ENCODE peak calls at places on chromosome 12, in five cellular contexts. C, N, I, F and A are unnamed samples.

GRCh38 chr12:72792889-72793288 is 520.7 kb downstream of the TRHDE start:
- DNase-seq in N (no peak), F (no peak), C (no peak), I (no peak), A (no peak)

GRCh38 chr12:130764475-130765185 is 48.5 kb upstream of the RIMBP2 start:
- DNase-seq in N (no peak), F (no peak), C (no peak), I (no peak), A (no peak)

GRCh38 chr12:117552971-117553370 is 191.5 kb upstream of the NOS1 start:
- DNase-seq in C (no peak), N (no peak), I (no peak), F (no peak), A (no peak)

GRCh38 chr12:62519043-62519442 is 52.4 kb downstream of the MON2 start:
- DNase-seq in N (peak; percentile 71), I (no peak), C (no peak), F (no peak), A (no peak)

GRCh38 chr12:67594888-67595287 is 53.7 kb upstream of the DYRK2 start:
- DNase-seq in F (no peak), C (no peak), I (no peak), N (no peak), A (no peak)

GRCh38 chr12:32399045-32399372 is 349 bp upstream of the FGD4 start:
- DNase-seq in I (no peak), F (no peak), C (no peak), N (no peak), A (no peak)

GRCh38 chr12:100484891-100485511 is 11.3 kb downstream of the NR1H4 start:
- DNase-seq in I (no peak), N (no peak), F (no peak), C (no peak), A (no peak)

GRCh38 chr12:114741940-114742339 is 58.0 kb upstream of the TBX3 start:
- DNase-seq in F (no peak), I (no peak), N (no peak), C (no peak), A (no peak)

GRCh38 chr12:119828300-119828699 is 48.8 kb downstream of the CIT start:
- DNase-seq in N (no peak), F (no peak), I (no peak), C (no peak), A (no peak)

GRCh38 chr12:30989754-30990153 is 63.2 kb downstream of the TSPAN11 start:
- DNase-seq in F (no peak), C (no peak), N (no peak), I (no peak), A (no peak)
- TF ChIP-seq CTCF in F (no peak), C (no peak), N (no peak), I (no peak), A (no peak)

GRCh38 chr12:39006286-39006685 is 100.9 kb upstream of the CPNE8 start:
- DNase-seq in I (no peak), N (no peak), F (no peak), C (no peak), A (no peak)
- H3K36me3 ChIP-seq in I (no peaks in the 10 kb centered on the region), N (no peaks in the 10 kb centered on the region), F (no peaks in the 10 kb centered on the region), C (no peaks in the 10 kb centered on the region), A (no peaks in the 10 kb centered on the region)

GRCh38 chr12:83256581-83256980 is 569.9 kb downstream of the TMTC2 start:
- DNase-seq in N (no peak), I (no peak), C (no peak), F (no peak), A (no peak)
- H3K9me3 ChIP-seq in N (no peaks in the 10 kb centered on the region), I (no peaks in the 10 kb centered on the region), C (no peaks in the 10 kb centered on the region), F (no peaks in the 10 kb centered on the region), A (no peaks in the 10 kb centered on the region)

DNA sequence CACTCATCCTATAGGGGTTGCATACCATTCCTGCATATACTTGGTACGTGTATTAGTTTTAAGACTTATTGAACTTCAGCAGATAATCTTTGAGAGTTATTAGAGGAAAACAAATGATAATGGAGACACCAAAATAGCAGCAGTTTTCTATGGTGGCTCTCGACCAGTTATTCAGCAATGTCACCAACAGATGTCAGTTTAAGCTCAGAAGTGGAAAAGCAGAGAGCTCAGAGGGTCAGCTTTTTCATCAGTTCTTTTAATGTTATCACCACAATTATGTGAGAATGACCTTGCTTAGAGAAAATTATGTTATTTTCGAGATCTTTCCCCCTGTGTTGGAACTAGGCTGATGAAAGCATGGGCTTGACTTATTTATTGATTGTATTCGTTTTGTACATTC is 32.0 kb downstream of the PTPN11 start:
- DNase-seq in C (no peak), I (no peak), N (no peak), F (no peak), A (no peak)
- TF ChIP-seq CTCF in C (no peak), I (no peak), N (no peak), F (no peak), A (no peak)

DNA sequence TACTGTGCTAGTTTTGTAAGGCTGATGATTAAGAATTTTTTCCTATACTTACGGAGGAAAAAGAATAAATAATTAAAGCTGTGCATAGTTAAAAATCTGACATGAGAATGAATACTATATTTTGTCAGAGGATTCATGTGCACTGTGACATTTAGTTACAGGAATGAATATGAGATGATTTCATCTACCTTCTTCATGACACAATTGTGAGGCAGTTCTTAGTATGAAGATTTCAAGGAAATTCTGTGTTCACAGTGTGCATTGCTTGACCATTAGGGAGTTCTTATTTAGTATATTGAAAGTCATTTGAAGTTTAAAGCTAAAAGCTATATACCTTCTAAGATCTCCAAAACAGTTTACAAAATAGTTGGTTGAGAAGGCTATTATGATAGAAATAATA is 70.1 kb downstream of the ATF7IP start:
- DNase-seq in C (no peak), I (no peak), F (no peak), N (no peak), A (no peak)
- H3K36me3 ChIP-seq in C (peaks cover 60% of the 10 kb centered on the region), I (no peaks in the 10 kb centered on the region), F (no peaks in the 10 kb centered on the region), N (peaks cover 27% of the 10 kb centered on the region), A (no peaks in the 10 kb centered on the region)

DNA sequence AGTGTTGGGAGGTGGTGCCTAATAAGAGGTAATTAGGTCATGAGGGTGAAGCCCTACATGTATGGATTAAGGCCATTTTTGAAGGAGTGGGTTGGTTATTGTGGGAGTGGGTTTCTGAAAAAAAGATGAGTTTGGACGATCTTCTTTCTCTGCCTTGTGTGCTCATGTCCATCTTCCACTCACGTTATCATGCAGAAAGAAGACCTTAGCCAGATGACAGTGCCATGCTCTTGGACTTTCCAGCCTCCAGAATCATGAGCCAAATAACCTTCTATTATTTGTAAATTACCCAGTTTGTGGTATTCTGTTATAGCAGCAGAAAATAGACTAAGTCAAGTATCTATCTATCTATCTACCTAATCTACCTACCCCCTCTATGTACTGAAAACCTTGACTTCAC is 71.9 kb downstream of the SDR9C7 start:
- DNase-seq in F (no peak), I (no peak), C (no peak), N (no peak), A (no peak)
- H3K9me3 ChIP-seq in F (peaks cover 5% of the 10 kb centered on the region), I (peaks cover 4% of the 10 kb centered on the region), C (peaks cover 28% of the 10 kb centered on the region), N (peaks cover 34% of the 10 kb centered on the region), A (peaks cover 41% of the 10 kb centered on the region)

GRCh38 chr12:92601680-92602079 is 101.1 kb upstream of the PLEKHG7 start:
- DNase-seq in F (no peak), C (no peak), I (no peak), N (no peak), A (no peak)
- TF ChIP-seq CTCF in F (no peak), C (no peak), I (no peak), N (no peak), A (no peak)

GRCh38 chr12:26854028-26854387 is 21.0 kb upstream of the ITPR2 start:
- DNase-seq in C (no peak), N (no peak), I (no peak), F (no peak), A (no peak)

GRCh38 chr12:26853303-26854027 is 20.5 kb upstream of the ITPR2 start:
- DNase-seq in I (peak; percentile 87), F (peak; percentile 58), N (peak; percentile 72), C (peak; percentile 79), A (peak; percentile 90)

GRCh38 chr12:26857465-26858176 is 24.6 kb upstream of the ITPR2 start:
- DNase-seq in N (no peak), F (no peak), C (no peak), I (no peak), A (no peak)

GRCh38 chr12:26855337-26856089 is 22.5 kb upstream of the ITPR2 start:
- DNase-seq in N (no peak), F (no peak), C (no peak), I (no peak), A (no peak)
- H3K36me3 ChIP-seq in N (no peaks in the 10 kb centered on the region), F (no peaks in the 10 kb centered on the region), C (no peaks in the 10 kb centered on the region), I (no peaks in the 10 kb centered on the region), A (no peaks in the 10 kb centered on the region)